ENCODE peak calls at places on chromosomes 13 and 19, in four cellular contexts. One of them, this sample, is unnamed.

GRCh38 chr13:25973576-25973975 is 78.2 kb downstream of the SHISA2 start:
- DNase-seq in AG20443: no peak
- DNase-seq in activated CD4-positive, alpha-beta T cell treated with anti-CD3 and anti-CD28 coated beads, Interleukin-2, amount 50 U/mL, for 1 hour: no peak
- DNase-seq in EL: no peak
- DNase-seq in this sample: no peak

GRCh38 chr19:47005873-47006272 is 13.8 kb upstream of the NPAS1 start:
- DNase-seq in AG20443: peak; percentile 35
- DNase-seq in activated CD4-positive, alpha-beta T cell treated with anti-CD3 and anti-CD28 coated beads, Interleukin-2, amount 50 U/mL, for 1 hour: no peak
- DNase-seq in EL: no peak
- DNase-seq in this sample: no peak

GRCh38 chr13:40329682-40330485 is 336.6 kb downstream of the FOXO1 start:
- DNase-seq in AG20443: no peak
- DNase-seq in activated CD4-positive, alpha-beta T cell treated with anti-CD3 and anti-CD28 coated beads, Interleukin-2, amount 50 U/mL, for 1 hour: no peak
- DNase-seq in EL: peak; percentile 8
- DNase-seq in this sample: peak; percentile 69

GRCh38 chr13:50626031-50626643 is 217.4 kb downstream of the DLEU7 start:
- DNase-seq in AG20443: peak; percentile 66
- DNase-seq in activated CD4-positive, alpha-beta T cell treated with anti-CD3 and anti-CD28 coated beads, Interleukin-2, amount 50 U/mL, for 1 hour: no peak
- DNase-seq in EL: peak; percentile 87
- DNase-seq in this sample: peak; percentile 91

GRCh38 chr19:29685326-29685725 is 20.1 kb downstream of the PLEKHF1 start:
- DNase-seq in AG20443: no peak
- DNase-seq in activated CD4-positive, alpha-beta T cell treated with anti-CD3 and anti-CD28 coated beads, Interleukin-2, amount 50 U/mL, for 1 hour: no peak
- DNase-seq in EL: no peak
- DNase-seq in this sample: no peak

GRCh38 chr19:7494416-7495098 is 5.7 kb upstream of the PEX11G start:
- DNase-seq in AG20443: no peak
- DNase-seq in activated CD4-positive, alpha-beta T cell treated with anti-CD3 and anti-CD28 coated beads, Interleukin-2, amount 50 U/mL, for 1 hour: no peak
- DNase-seq in EL: no peak
- DNase-seq in this sample: peak; percentile 43

GRCh38 chr19:6070179-6071102 is 39.9 kb downstream of the RFX2 start:
- DNase-seq in AG20443: no peak
- DNase-seq in activated CD4-positive, alpha-beta T cell treated with anti-CD3 and anti-CD28 coated beads, Interleukin-2, amount 50 U/mL, for 1 hour: no peak
- DNase-seq in EL: no peak
- DNase-seq in this sample: no peak

GRCh38 chr13:105202384-105202783 is 1333.1 kb downstream of the EFNB2 start:
- DNase-seq in AG20443: no peak
- DNase-seq in activated CD4-positive, alpha-beta T cell treated with anti-CD3 and anti-CD28 coated beads, Interleukin-2, amount 50 U/mL, for 1 hour: no peak
- DNase-seq in EL: peak; percentile 32
- DNase-seq in this sample: peak; percentile 60

GRCh38 chr13:42706286-42706685 is 75.1 kb upstream of the FAM216B start:
- DNase-seq in AG20443: no peak
- DNase-seq in activated CD4-positive, alpha-beta T cell treated with anti-CD3 and anti-CD28 coated beads, Interleukin-2, amount 50 U/mL, for 1 hour: no peak
- DNase-seq in EL: no peak
- DNase-seq in this sample: no peak

GRCh38 chr13:28753208-28753892 is 34.6 kb upstream of the SLC46A3 start:
- DNase-seq in AG20443: peak; percentile 90
- DNase-seq in activated CD4-positive, alpha-beta T cell treated with anti-CD3 and anti-CD28 coated beads, Interleukin-2, amount 50 U/mL, for 1 hour: no peak
- DNase-seq in EL: peak; percentile 96
- DNase-seq in this sample: peak; percentile 91

GRCh38 chr13:112688560-112689497 is 1.0 kb upstream of the ATP11A start:
- DNase-seq in AG20443: no peak
- DNase-seq in activated CD4-positive, alpha-beta T cell treated with anti-CD3 and anti-CD28 coated beads, Interleukin-2, amount 50 U/mL, for 1 hour: peak; percentile 41
- DNase-seq in EL: peak; percentile 11
- DNase-seq in this sample: no peak

GRCh38 chr13:50914301-50914700 is 4.7 kb downstream of the RNASEH2B start:
- DNase-seq in AG20443: peak; percentile 24
- DNase-seq in activated CD4-positive, alpha-beta T cell treated with anti-CD3 and anti-CD28 coated beads, Interleukin-2, amount 50 U/mL, for 1 hour: no peak
- DNase-seq in EL: no peak
- DNase-seq in this sample: no peak

GRCh38 chr13:38824342-38824741 is 137.5 kb downstream of the FREM2 start:
- DNase-seq in AG20443: no peak
- DNase-seq in activated CD4-positive, alpha-beta T cell treated with anti-CD3 and anti-CD28 coated beads, Interleukin-2, amount 50 U/mL, for 1 hour: no peak
- DNase-seq in EL: no peak
- DNase-seq in this sample: no peak

GRCh38 chr13:52749446-52749845 is 9.8 kb upstream of the CNMD start:
- DNase-seq in AG20443: no peak
- DNase-seq in activated CD4-positive, alpha-beta T cell treated with anti-CD3 and anti-CD28 coated beads, Interleukin-2, amount 50 U/mL, for 1 hour: no peak
- DNase-seq in EL: no peak
- DNase-seq in this sample: no peak

GRCh38 chr13:99314640-99315176 is 7.5 kb upstream of the GPR183 start:
- DNase-seq in AG20443: no peak
- DNase-seq in activated CD4-positive, alpha-beta T cell treated with anti-CD3 and anti-CD28 coated beads, Interleukin-2, amount 50 U/mL, for 1 hour: peak; percentile 35
- DNase-seq in EL: peak; percentile 92
- DNase-seq in this sample: peak; percentile 94

This sample was measured in brain microvascular endothelial cell.